ENCODE peak calls at places on chromosomes 16 and 17, in six cellular contexts. E, N, X, S, I and O are unnamed samples.

GRCh38 chr17:49210158-49211029 is at the start of the genes ABI3 and GNGT2:
- DNase-seq in E (no peak), N (no peak), X (peak; percentile 53), S (no peak), I (no peak), O (peak; percentile 61)

GRCh38 chr17:80758793-80759673 is 214.4 kb downstream of the RPTOR start:
- DNase-seq in E (no peak), N (no peak), X (peak; percentile 39), S (no peak), I (no peak), O (no peak)

GRCh38 chr17:38571833-38572274 is 33.9 kb downstream of the SRCIN1 start:
- DNase-seq in E (no peak), N (no peak), X (no peak), S (no peak), I (no peak), O (no peak)

GRCh38 chr16:68936729-68937631 is 93.6 kb downstream of the TANGO6 start:
- DNase-seq in E (no peak), N (no peak), X (peak; percentile 63), S (no peak), I (peak; percentile 49), O (no peak)

GRCh38 chr16:81004646-81005353 is 1.9 kb downstream of the CMC2 start:
- DNase-seq in E (no peak), N (peak; percentile 7), X (peak; percentile 78), S (peak; percentile 28), I (no peak), O (peak; percentile 86)

GRCh38 chr17:57957886-57958285 is 2.7 kb upstream of the CUEDC1 start:
- DNase-seq in E (no peak), N (no peak), X (no peak), S (no peak), I (no peak), O (no peak)

GRCh38 chr17:10380631-10381408 is 8.0 kb upstream of the MYH13 start:
- DNase-seq in E (no peak), N (no peak), X (peak; percentile 39), S (no peak), I (peak; percentile 5), O (no peak)

GRCh38 chr17:58328195-58329034 is at the start of gene TSPOAP1:
- DNase-seq in E (peak; percentile 78), N (no peak), X (no peak), S (no peak), I (no peak), O (no peak)

GRCh38 chr17:3843935-3844516 is 2.0 kb downstream of the NCBP3 start:
- DNase-seq in E (peak; percentile 22), N (no peak), X (peak; percentile 16), S (peak; percentile 68), I (no peak), O (peak; percentile 75)

GRCh38 chr17:80892900-80893603 is 98.6 kb upstream of the CHMP6 start:
- DNase-seq in E (peak; percentile 25), N (no peak), X (peak; percentile 52), S (no peak), I (no peak), O (no peak)

GRCh38 chr17:41645371-41646063 is 21.1 kb upstream of the KRT17 start:
- DNase-seq in E (no peak), N (no peak), X (peak; percentile 61), S (no peak), I (no peak), O (no peak)

GRCh38 chr16:65202461-65202860 is 80.6 kb upstream of the CDH11 start:
- DNase-seq in E (no peak), N (no peak), X (peak; percentile 55), S (no peak), I (peak; percentile 50), O (no peak)

GRCh38 chr16:72302352-72302751 is 130.4 kb upstream of the PMFBP1 start:
- DNase-seq in E (no peak), N (no peak), X (no peak), S (no peak), I (no peak), O (no peak)

GRCh38 chr17:49964539-49965521 is 4.2 kb upstream of the DLX4 start:
- DNase-seq in E (no peak), N (no peak), X (no peak), S (no peak), I (no peak), O (no peak)

GRCh38 chr17:66268247-66268927 is 34.0 kb upstream of the PRKCA start:
- DNase-seq in E (no peak), N (no peak), X (peak; percentile 64), S (no peak), I (peak; percentile 70), O (no peak)

GRCh38 chr17:50482516-50482915 is 3.9 kb downstream of the RSAD1 start:
- DNase-seq in E (peak; percentile 51), N (peak; percentile 42), X (peak; percentile 97), S (peak; percentile 78), I (peak; percentile 81), O (peak; percentile 95)

GRCh38 chr16:82433042-82433441 is 193.7 kb upstream of the CDH13 start:
- DNase-seq in E (no peak), N (no peak), X (no peak), S (no peak), I (no peak), O (no peak)

GRCh38 chr17:3794890-3795757 is 5.9 kb downstream of the ITGAE start:
- DNase-seq in E (peak; percentile 40), N (no peak), X (no peak), S (no peak), I (no peak), O (peak; percentile 36)

GRCh38 chr17:29195465-29196081 is 15.4 kb upstream of the MYO18A start:
- DNase-seq in E (no peak), N (no peak), X (no peak), S (no peak), I (no peak), O (no peak)

GRCh38 chr17:79940381-79941087 is 95.1 kb downstream of the TBC1D16 start:
- DNase-seq in E (no peak), N (no peak), X (no peak), S (no peak), I (no peak), O (no peak)

GRCh38 chr16:56202036-56202435 is 10.7 kb downstream of the GNAO1 start:
- DNase-seq in E (no peak), N (no peak), X (no peak), S (no peak), I (no peak), O (peak; percentile 53)

GRCh38 chr17:522912-523311 is 170.3 kb upstream of the RPH3AL start:
- DNase-seq in E (no peak), N (no peak), X (no peak), S (no peak), I (no peak), O (no peak)

GRCh38 chr17:69358688-69359596 is 32.0 kb upstream of the ABCA5 start:
- DNase-seq in E (no peak), N (no peak), X (no peak), S (no peak), I (no peak), O (no peak)

GRCh38 chr16:77780378-77780837 is 8.0 kb upstream of the VAT1L start:
- DNase-seq in E (no peak), N (no peak), X (peak; percentile 91), S (no peak), I (peak; percentile 24), O (no peak)

GRCh38 chr16:19524866-19525723 is 1.4 kb downstream of the CCP110 start:
- DNase-seq in E (no peak), N (no peak), X (peak; percentile 32), S (no peak), I (no peak), O (no peak)

GRCh38 chr17:82258555-82258954 is 14.9 kb downstream of the CSNK1D start:
- DNase-seq in E (no peak), N (no peak), X (no peak), S (no peak), I (no peak), O (no peak)

GRCh38 chr17:48825446-48826381 is 5.1 kb upstream of the CALCOCO2 start:
- DNase-seq in E (no peak), N (no peak), X (no peak), S (no peak), I (no peak), O (no peak)

GRCh38 chr17:9360610-9361571 is 214.7 kb downstream of the STX8 start:
- DNase-seq in E (no peak), N (no peak), X (peak; percentile 95), S (no peak), I (peak; percentile 73), O (peak; percentile 9)

GRCh38 chr16:21084631-21085235 is 65.9 kb downstream of the DNAH3 start:
- DNase-seq in E (no peak), N (no peak), X (no peak), S (no peak), I (no peak), O (peak; percentile 19)

GRCh38 chr17:45070001-45070400 is 8.9 kb downstream of the NMT1 start:
- DNase-seq in E (no peak), N (no peak), X (no peak), S (no peak), I (no peak), O (no peak)

GRCh38 chr17:55540414-55541091 is 29.3 kb upstream of the SMIM36 start:
- DNase-seq in E (no peak), N (no peak), X (peak; percentile 9), S (no peak), I (peak; percentile 14), O (no peak)

GRCh38 chr16:83118365-83118764 is 491.6 kb downstream of the CDH13 start:
- DNase-seq in E (no peak), N (no peak), X (no peak), S (no peak), I (no peak), O (no peak)

GRCh38 chr17:36879027-36879426 is 58.2 kb upstream of the LHX1 start:
- DNase-seq in E (no peak), N (no peak), X (no peak), S (no peak), I (no peak), O (no peak)

GRCh38 chr17:75592364-75593020 is 4.9 kb downstream of the MYO15B start:
- DNase-seq in E (no peak), N (no peak), X (no peak), S (no peak), I (no peak), O (no peak)